ENCODE peak calls at places on chromosome 16, in seven cellular contexts. B, Y, Z, A, C, J and W are unnamed samples.

GRCh38 chr16:84874553-84874952 is 54.8 kb downstream of the CRISPLD2 start:
- DNase-seq in B (no peak), Y (no peak), Z (no peak), A (no peak), C (no peak), J (no peak), W (no peak)

GRCh38 chr16:46573834-46574159 is 47.4 kb downstream of the SHCBP1 start:
- DNase-seq in B (no peak), Y (no peak), Z (no peak), A (no peak), C (no peak), J (no peak), W (no peak)

GRCh38 chr16:70715113-70715711 is 29.4 kb upstream of the MTSS2 start:
- DNase-seq in B (no peak), Y (no peak), Z (no peak), A (peak; percentile 24), C (peak; percentile 87), J (no peak), W (no peak)

GRCh38 chr16:30567160-30567990 is 4.1 kb downstream of the ZNF688 start:
- DNase-seq in B (no peak), Y (no peak), Z (no peak), A (no peak), C (no peak), J (no peak), W (no peak)

GRCh38 chr16:17448640-17449638 is 21.8 kb downstream of the XYLT1 start:
- DNase-seq in B (no peak), Y (no peak), Z (no peak), A (no peak), C (peak; percentile 20), J (no peak), W (no peak)

GRCh38 chr16:17470002-17470870 is 524 bp downstream of the XYLT1 start:
- DNase-seq in B (no peak), Y (no peak), Z (no peak), A (peak; percentile 37), C (peak; percentile 55), J (no peak), W (no peak)

GRCh38 chr16:1202274-1202673 is 22.8 kb downstream of the TPSG1 start:
- DNase-seq in B (no peak), Y (no peak), Z (no peak), A (no peak), C (no peak), J (no peak), W (no peak)

GRCh38 chr16:84742561-84743200 is 42.9 kb downstream of the USP10 start:
- DNase-seq in B (no peak), Y (no peak), Z (no peak), A (no peak), C (no peak), J (no peak), W (no peak)

GRCh38 chr16:55615071-55615470 is 40.7 kb upstream of the SLC6A2 start:
- DNase-seq in B (no peak), Y (no peak), Z (no peak), A (no peak), C (no peak), J (no peak), W (no peak)

GRCh38 chr16:30122621-30123160 is 329 bp downstream of the MAPK3 start:
- DNase-seq in B (no peak), Y (no peak), Z (no peak), A (peak; percentile 77), C (no peak), J (no peak), W (no peak)

GRCh38 chr16:56950881-56951771 is 10.6 kb upstream of the CETP start:
- DNase-seq in B (no peak), Y (no peak), Z (no peak), A (peak; percentile 45), C (peak; percentile 82), J (peak; percentile 61), W (peak; percentile 65)

GRCh38 chr16:11824362-11824761 is 27.0 kb downstream of the RSL1D1 start:
- DNase-seq in B (no peak), Y (no peak), Z (no peak), A (no peak), C (no peak), J (peak; percentile 95), W (no peak)

GRCh38 chr16:27785307-27785678 is 235.3 kb downstream of the KATNIP start:
- DNase-seq in B (no peak), Y (no peak), Z (no peak), A (no peak), C (no peak), J (no peak), W (no peak)

GRCh38 chr16:24869033-24869432 is 23.3 kb downstream of the SLC5A11 start:
- DNase-seq in B (no peak), Y (no peak), Z (no peak), A (no peak), C (no peak), J (no peak), W (no peak)

GRCh38 chr16:24861461-24861860 is 15.7 kb downstream of the SLC5A11 start:
- DNase-seq in B (no peak), Y (no peak), Z (no peak), A (no peak), C (no peak), J (no peak), W (no peak)

GRCh38 chr16:24858219-24859041 is 12.7 kb downstream of the SLC5A11 start:
- DNase-seq in B (peak; percentile 47), Y (no peak), Z (no peak), A (peak; percentile 74), C (no peak), J (peak; percentile 72), W (no peak)

DNA sequence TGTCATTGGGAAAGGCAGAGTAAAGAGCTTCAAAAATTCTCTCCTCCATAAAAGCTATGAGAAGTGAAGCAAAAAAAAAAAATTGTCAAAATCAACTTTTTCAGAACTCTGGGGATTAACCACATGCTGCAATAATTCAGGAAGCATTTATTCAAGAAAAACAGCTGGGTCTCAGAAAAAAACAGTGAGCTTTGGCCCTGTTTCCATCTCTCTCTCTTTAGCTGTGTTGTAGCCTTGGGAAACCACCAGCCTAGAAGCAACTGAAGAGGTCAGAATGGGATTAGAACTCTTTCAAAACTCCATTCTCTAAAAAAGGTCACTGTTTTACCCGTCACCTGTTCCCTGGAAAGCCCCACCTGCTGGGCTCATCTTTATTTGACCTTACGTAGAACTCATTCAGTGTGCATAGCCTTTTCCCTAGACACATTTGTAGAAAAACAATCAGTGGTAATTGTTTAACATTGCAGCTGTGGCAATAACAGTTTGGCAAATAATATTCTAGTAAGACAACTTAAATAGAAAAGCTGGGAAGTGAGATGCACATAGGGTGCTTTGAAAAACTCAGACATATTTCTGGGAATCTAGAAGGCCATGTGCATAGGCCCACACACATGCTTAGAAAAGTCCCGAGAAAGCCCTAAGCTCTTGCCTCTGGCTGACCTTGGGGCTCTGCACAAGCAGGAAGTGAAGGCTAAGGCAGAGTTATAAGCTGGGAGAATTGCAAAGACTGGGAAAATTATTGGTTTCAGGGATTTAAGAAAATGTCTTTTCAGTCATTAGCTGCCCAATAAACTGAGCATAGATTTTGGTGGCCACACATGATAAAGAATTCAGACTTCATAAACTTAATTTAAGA is 18.0 kb downstream of the SLC5A11 start:
- DNase-seq in B (no peak), Y (no peak), Z (no peak), A (no peak), C (no peak), J (no peak), W (no peak)
- TF ChIP-seq TAF1 in B (no peak), Y (no peak), Z (no peak), A (no peak), C (no peak), J (no peak), W (no peak)

GRCh38 chr16:2985893-2986355 is 5.7 kb upstream of the PKMYT1 start:
- DNase-seq in B (no peak), Y (no peak), Z (no peak), A (no peak), C (no peak), J (no peak), W (no peak)

GRCh38 chr16:2987286-2987685 is 7.0 kb upstream of the PKMYT1 start:
- DNase-seq in B (no peak), Y (no peak), Z (no peak), A (no peak), C (no peak), J (no peak), W (no peak)

GRCh38 chr16:2986623-2987188 is 6.5 kb upstream of the PKMYT1 start:
- DNase-seq in B (no peak), Y (no peak), Z (no peak), A (no peak), C (no peak), J (no peak), W (no peak)

GRCh38 chr16:2988590-2989099 is 8.4 kb upstream of the PKMYT1 start:
- DNase-seq in B (no peak), Y (no peak), Z (no peak), A (no peak), C (no peak), J (no peak), W (no peak)

GRCh38 chr16:2987854-2988253 is 7.6 kb upstream of the PKMYT1 start:
- DNase-seq in B (no peak), Y (no peak), Z (no peak), A (no peak), C (peak; percentile 52), J (no peak), W (no peak)
- TF ChIP-seq TAF1 in B (no peak), Y (no peak), Z (no peak), A (no peak), C (no peak), J (no peak), W (no peak)

DNA sequence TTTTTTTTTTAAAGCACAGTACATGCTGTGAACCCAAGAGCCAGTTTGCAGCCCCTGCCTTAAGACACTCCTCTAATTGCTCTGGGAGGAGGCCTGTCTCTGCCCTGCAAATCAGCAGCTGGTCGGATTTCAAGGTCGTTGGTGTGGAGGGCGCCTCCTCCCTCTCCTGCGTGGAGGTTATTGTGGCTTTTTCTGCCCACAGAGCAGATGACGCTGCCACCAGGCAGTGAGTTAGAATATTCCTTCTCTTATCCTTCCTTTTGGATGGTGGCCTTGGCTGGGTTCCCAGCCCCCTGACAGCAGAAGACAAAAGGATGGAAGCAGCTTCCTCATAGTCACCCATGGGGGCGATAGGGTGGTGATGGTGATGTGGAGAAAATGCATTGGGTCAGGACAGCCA is 131.2 kb downstream of the PRKCB start:
- DNase-seq in B (no peak), Y (no peak), Z (no peak), A (no peak), C (no peak), J (no peak), W (no peak)
- TF ChIP-seq TAF1 in B (no peak), Y (no peak), Z (no peak), A (no peak), C (no peak), J (no peak), W (no peak)

GRCh38 chr16:5415123-5415522 is 317.5 kb upstream of the EEF2KMT start:
- DNase-seq in B (no peak), Y (no peak), Z (no peak), A (no peak), C (no peak), J (no peak), W (no peak)

GRCh38 chr16:5416013-5416412 is 318.4 kb upstream of the EEF2KMT start:
- DNase-seq in B (no peak), Y (no peak), Z (no peak), A (no peak), C (no peak), J (no peak), W (no peak)

DNA sequence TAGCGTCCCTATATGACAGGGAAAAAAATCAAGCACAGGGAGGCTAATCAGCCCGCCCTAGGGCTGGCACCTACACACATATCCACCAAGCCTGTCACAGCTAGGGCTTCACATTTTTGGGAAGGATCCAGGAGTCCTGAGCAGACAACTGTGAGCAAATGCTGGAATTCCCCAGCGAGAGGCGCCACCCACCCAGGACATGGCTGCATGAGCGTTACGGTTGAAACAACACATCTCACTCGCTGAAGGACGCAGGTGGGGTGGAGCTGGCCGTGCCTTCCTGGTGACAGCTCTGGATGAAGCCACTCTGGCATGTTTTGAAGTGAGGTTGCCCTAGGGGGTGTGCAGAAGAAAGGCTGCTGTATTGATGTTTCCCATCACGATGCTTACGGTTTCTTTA is 315.1 kb upstream of the EEF2KMT start:
- DNase-seq in B (no peak), Y (no peak), Z (no peak), A (no peak), C (peak; percentile 50), J (no peak), W (no peak)
- TF ChIP-seq TAF1 in B (no peak), Y (no peak), Z (no peak), A (no peak), C (no peak), J (no peak), W (no peak)